ENCODE peak calls at places on chromosomes 1 and 21, in five cellular contexts. D, E, V, U and C are unnamed samples.

GRCh38 chr1:20721117-20722061 is 3.6 kb upstream of the KIF17 start:
- DNase-seq in D (no peak), E (peak; percentile 61), V (peak; percentile 33), U (no peak), C (no peak)

GRCh38 chr1:29513357-29513756 is 277.0 kb downstream of the PTPRU start:
- DNase-seq in D (peak; percentile 51), E (peak; percentile 42), V (peak; percentile 90), U (no peak), C (peak; percentile 91)

GRCh38 chr1:224273651-224274050 is 56.3 kb downstream of the NVL start:
- DNase-seq in D (no peak), E (no peak), V (no peak), U (no peak), C (no peak)

GRCh38 chr1:202241376-202242079 is 47.9 kb downstream of the LGR6 start:
- DNase-seq in D (peak; percentile 61), E (peak; percentile 87), V (peak; percentile 36), U (no peak), C (peak; percentile 9)

GRCh38 chr1:87358219-87358618 is 29.5 kb downstream of the LMO4 start:
- DNase-seq in D (no peak), E (no peak), V (no peak), U (no peak), C (no peak)

GRCh38 chr1:117366281-117366981 is 818 bp upstream of the MAN1A2 start:
- DNase-seq in D (peak; percentile 92), E (peak; percentile 90), V (peak; percentile 90), U (peak; percentile 91), C (peak; percentile 85)

GRCh38 chr1:241612533-241613505 is 27.4 kb downstream of the CHML start:
- DNase-seq in D (no peak), E (no peak), V (no peak), U (no peak), C (no peak)

GRCh38 chr1:230543085-230543484 is 99.2 kb upstream of the COG2 start:
- DNase-seq in D (no peak), E (no peak), V (no peak), U (no peak), C (no peak)

GRCh38 chr1:116418091-116418830 is 45.2 kb downstream of the ATP1A1 start:
- DNase-seq in D (peak; percentile 85), E (peak; percentile 85), V (peak; percentile 92), U (peak; percentile 88), C (peak; percentile 89)

GRCh38 chr1:116434849-116435248 is 61.8 kb downstream of the ATP1A1 start:
- DNase-seq in D (no peak), E (no peak), V (no peak), U (no peak), C (no peak)

GRCh38 chr1:178101654-178102053 is 7.8 kb downstream of the RASAL2 start:
- DNase-seq in D (no peak), E (no peak), V (no peak), U (no peak), C (no peak)

GRCh38 chr1:243903904-243904303 is 53.9 kb upstream of the AKT3 start:
- DNase-seq in D (no peak), E (no peak), V (no peak), U (no peak), C (no peak)

GRCh38 chr1:913491-914252 is 10.1 kb upstream of the SAMD11 start:
- DNase-seq in D (peak; percentile 70), E (no peak), V (peak; percentile 41), U (no peak), C (peak; percentile 59)

GRCh38 chr1:246117066-246117791 is 389.9 kb downstream of the SMYD3 start:
- DNase-seq in D (peak; percentile 31), E (no peak), V (peak; percentile 75), U (no peak), C (peak; percentile 7)
- TF ChIP-seq CTCF in D (peak; percentile 41), E (no peak), V (peak; percentile 80), U (peak; percentile 30), C (peak; percentile 29)

GRCh38 chr1:31545927-31546540 is 30.3 kb upstream of the TINAGL1 start:
- DNase-seq in D (no peak), E (no peak), V (no peak), U (no peak), C (no peak)

GRCh38 chr1:31549807-31550620 is 26.3 kb upstream of the TINAGL1 start:
- DNase-seq in D (no peak), E (no peak), V (no peak), U (no peak), C (no peak)

GRCh38 chr1:31551206-31551605 is 25.1 kb upstream of the TINAGL1 start:
- DNase-seq in D (no peak), E (no peak), V (no peak), U (no peak), C (no peak)

GRCh38 chr1:31548518-31548898 is 27.8 kb upstream of the TINAGL1 start:
- DNase-seq in D (no peak), E (no peak), V (no peak), U (no peak), C (no peak)

DNA sequence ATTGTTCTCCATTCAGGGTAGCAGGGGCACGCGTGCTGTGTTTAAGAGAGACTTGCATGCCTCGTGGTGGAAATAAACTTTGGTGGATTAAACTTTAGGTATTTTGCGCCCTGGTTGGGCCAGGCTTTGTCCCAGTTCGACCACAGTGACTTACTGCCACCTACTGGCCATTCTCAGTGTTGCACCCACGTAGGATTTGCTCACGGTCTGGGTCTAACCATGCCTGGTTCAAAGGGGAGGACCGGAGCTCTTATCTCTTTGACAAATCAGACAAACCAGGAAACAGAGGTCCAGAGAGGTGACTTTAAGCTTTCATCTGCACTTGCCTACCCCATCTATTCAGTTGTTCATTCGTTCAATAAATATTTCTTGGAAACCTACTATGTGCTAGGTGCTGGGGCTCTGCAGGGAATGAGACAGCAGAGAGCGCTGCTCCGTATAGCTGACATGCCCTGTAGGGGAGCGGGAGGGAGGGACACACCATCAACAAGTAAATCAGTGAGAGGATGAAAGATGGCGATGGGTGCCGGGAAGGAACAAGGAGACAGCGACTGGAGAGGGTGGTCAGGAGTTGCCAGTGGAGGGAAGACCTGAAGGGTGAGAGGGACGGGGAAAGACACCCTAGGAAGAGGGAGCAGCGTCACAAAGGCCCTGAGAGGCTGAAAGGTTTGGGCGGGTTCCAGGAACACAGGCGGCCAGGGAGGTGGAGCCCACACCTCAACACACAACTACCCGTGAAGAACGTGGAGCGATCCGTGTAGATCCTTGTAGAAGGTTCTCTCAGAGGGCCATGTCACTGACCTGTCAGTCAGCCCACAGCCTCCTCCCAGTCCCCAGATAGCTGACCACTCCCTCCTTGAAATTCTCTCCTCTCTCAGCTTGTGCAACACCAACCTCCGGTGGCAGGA is 27.2 kb upstream of the TINAGL1 start:
- DNase-seq in D (peak; percentile 95), E (peak; percentile 94), V (peak; percentile 98), U (peak; percentile 80), C (peak; percentile 85)
- H3K4me3 ChIP-seq in D (no peak overlapping the region), E (peak overlapping the region; percentile 36), V (peak overlapping the region; percentile 75), U (no peak overlapping the region), C (peak overlapping the region; percentile 28)

GRCh38 chr21:34345892-34346291 is 17.9 kb upstream of the KCNE2 start:
- DNase-seq in D (no peak), E (peak; percentile 63), V (peak; percentile 22), U (no peak), C (no peak)
- H3K27me3 ChIP-seq in D (no peaks in the 10 kb centered on the region), E (no peaks in the 10 kb centered on the region), V (no peaks in the 10 kb centered on the region), U (no peaks in the 10 kb centered on the region), C (peaks cover 96% of the 10 kb centered on the region)

GRCh38 chr1:43977376-43978263 is 1.4 kb upstream of the B4GALT2 start:
- DNase-seq in D (no peak), E (no peak), V (no peak), U (no peak), C (no peak)

GRCh38 chr1:43975249-43975961 is 645 bp downstream of the ATP6V0B start:
- DNase-seq in D (peak; percentile 74), E (peak; percentile 80), V (peak; percentile 70), U (peak; percentile 70), C (no peak)

GRCh38 chr1:43974443-43975248 is at the start of gene ATP6V0B:
- DNase-seq in D (peak; percentile 98), E (peak; percentile 97), V (peak; percentile 99), U (peak; percentile 98), C (peak; percentile 96)

GRCh38 chr1:43976890-43977289 is 2.1 kb upstream of the B4GALT2 start:
- DNase-seq in D (no peak), E (no peak), V (no peak), U (no peak), C (no peak)

DNA sequence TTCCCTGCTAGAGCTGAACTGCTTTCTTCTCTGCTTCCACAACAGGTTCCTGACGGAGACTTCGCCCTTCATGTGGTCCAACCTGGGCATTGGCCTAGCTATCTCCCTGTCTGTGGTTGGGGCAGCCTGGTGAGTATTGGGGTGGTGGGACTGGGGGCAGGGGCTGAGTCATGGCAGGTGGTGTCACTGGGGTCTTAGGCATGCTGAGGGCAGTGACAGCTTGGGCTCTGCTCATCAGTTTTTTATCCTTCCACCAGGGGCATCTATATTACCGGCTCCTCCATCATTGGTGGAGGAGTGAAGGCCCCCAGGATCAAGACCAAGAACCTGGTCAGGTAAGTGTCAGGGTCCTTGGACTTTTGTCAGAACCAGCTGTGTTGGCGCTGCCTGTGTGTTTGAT is 1.3 kb downstream of the ATP6V0B start:
- DNase-seq in D (no peak), E (no peak), V (no peak), U (no peak), C (no peak)
- TF ChIP-seq CTCF in D (no peak), E (no peak), V (peak; percentile 36), U (no peak), C (no peak)

DNA sequence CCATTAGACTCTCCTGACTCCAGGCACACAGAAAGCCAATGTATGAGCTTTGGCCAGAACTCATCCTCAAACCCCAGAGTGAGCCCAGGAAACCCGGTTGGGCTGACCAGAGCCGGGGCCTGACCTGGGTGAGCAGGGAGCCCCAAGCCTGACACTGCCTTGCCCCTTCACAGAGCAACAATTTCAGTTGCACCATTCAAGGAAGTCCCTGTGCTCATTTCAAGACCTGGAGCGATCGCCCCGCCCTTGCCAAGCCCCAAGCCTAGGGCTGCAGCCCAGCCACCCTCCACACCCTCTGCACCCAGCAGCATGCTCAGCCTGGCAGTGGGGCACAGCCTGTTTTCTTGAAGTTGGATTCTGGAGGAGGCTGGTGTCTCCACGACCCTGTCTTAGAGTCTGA is 2.3 kb downstream of the NBL1 start:
- DNase-seq in D (peak; percentile 68), E (no peak), V (no peak), U (no peak), C (no peak)
- H3K4me3 ChIP-seq in D (peak overlapping the region; percentile 77), E (peak overlapping the region; percentile 75), V (peak overlapping the region; percentile 86), U (peak overlapping the region; percentile 72), C (no peak overlapping the region)

DNA sequence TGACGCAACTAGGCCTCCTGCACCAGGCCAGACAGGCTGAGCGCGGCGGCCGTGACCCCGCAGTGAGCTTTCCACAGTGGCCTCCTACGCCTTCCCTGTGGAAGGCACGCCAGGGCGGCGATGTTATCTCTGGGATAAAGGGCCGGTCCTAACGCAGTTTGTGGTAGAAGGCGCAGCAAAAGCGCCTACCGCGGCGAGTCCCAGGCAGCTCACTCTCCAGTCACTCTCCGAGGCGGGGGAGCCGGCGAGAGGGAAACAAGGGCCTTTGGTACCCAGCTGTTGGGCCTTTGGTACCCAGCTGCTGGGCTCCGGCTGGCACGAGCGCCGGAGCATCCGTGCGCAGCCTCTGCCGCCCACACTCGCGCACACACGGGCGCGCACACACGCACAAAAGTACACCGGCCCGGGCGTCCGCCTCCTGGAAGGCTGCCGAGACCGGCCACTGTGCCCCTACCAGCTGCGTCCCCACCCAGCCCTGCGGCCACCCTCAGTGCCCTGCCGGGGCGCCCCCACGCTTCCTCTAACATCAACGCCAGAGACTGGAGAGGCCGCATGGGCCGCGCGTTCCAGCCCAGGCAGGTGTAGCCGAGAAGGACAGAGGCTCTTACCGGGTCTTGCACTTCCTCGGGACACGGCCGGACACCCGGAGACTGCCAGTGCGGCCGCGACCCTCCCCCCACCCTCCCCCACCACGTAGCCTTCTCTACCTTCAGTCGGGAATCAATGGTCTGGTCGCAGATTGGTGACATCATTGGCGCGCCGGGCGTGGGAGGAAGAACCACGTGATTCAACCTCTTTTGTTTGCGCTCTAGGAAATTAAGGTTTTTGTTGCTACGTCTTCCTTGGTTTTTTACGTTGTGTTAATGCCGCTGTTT is 19.5 kb upstream of the ADAR start:
- DNase-seq in D (peak; percentile 92), E (peak; percentile 94), V (peak; percentile 96), U (peak; percentile 92), C (peak; percentile 99)
- H3K27me3 ChIP-seq in D (no peaks in the 10 kb centered on the region), E (no peaks in the 10 kb centered on the region), V (peaks cover 10% of the 10 kb centered on the region), U (no peaks in the 10 kb centered on the region), C (no peaks in the 10 kb centered on the region)